ENCODE peak calls at places on chromosomes 5 and 9, in six cellular contexts. W is fibroblast of mammary gland, C is breast epithelium, T is bronchial epithelial cell, Q is MCF 10A, P is Calu3. Z is an unnamed sample.

GRCh38 chr9:92312887-92313623 is 12.1 kb downstream of the NOL8 start:
- DNase-seq in Q (peak), T (peak), C (no peak), W (no peak), P (no peak), Z (no peak)

GRCh38 chr5:83255268-83255667 is 177.9 kb downstream of the XRCC4 start:
- DNase-seq in Q (no peak), C (no peak), W (peak), T (peak), P (no peak), Z (no peak)

GRCh38 chr5:133356386-133357331 is 255.7 kb downstream of the FSTL4 start:
- DNase-seq in W (no peak), T (no peak), Q (no peak), C (no peak), P (no peak), Z (no peak)

GRCh38 chr9:16921855-16922254 is 51.4 kb upstream of the BNC2 start:
- DNase-seq in Q (peak), W (peak), C (no peak), P (no peak), T (peak), Z (no peak)

GRCh38 chr5:43227655-43228054 is 35.6 kb downstream of the NIM1K start:
- DNase-seq in C (no peak), P (no peak), Q (peak), W (peak), T (peak), Z (peak)

GRCh38 chr5:10556331-10556807 is 7.5 kb upstream of the ANKRD33B start:
- DNase-seq in T (peak), Q (peak), C (no peak), W (peak), P (no peak), Z (no peak)

GRCh38 chr5:74947961-74948613 is 81.9 kb upstream of the FAM169A start:
- DNase-seq in W (peak), C (no peak), T (no peak), P (peak), Q (no peak), Z (no peak)

GRCh38 chr5:1743061-1743768 is 56.4 kb downstream of the MRPL36 start:
- DNase-seq in T (no peak), P (no peak), Q (no peak), C (no peak), W (no peak), Z (no peak)

GRCh38 chr5:8686707-8687106 is 817.8 kb downstream of the MTRR start:
- DNase-seq in P (no peak), Q (no peak), W (peak), T (no peak), C (no peak), Z (no peak)

GRCh38 chr5:56111404-56111781 is 116.6 kb upstream of the IL6ST start:
- DNase-seq in W (no peak), T (no peak), Q (no peak), C (no peak), P (no peak), Z (no peak)
- TF ChIP-seq CTCF in W (no peak), T (no peak), Q (no peak), C (no peak), P (no peak), Z (no peak)

GRCh38 chr9:12975496-12975895 is 200.7 kb downstream of the LURAP1L start:
- DNase-seq in W (no peak), P (no peak), C (no peak), T (no peak), Q (no peak), Z (no peak)
- TF ChIP-seq CTCF in W (no peak), P (no peak), C (no peak), T (no peak), Q (no peak), Z (no peak)

GRCh38 chr9:4228606-4229005 is 71.3 kb downstream of the GLIS3 start:
- DNase-seq in C (no peak), T (peak), P (no peak), W (peak), Q (peak), Z (no peak)
- TF ChIP-seq CTCF in C (peak), T (peak), P (no peak), W (peak), Q (peak), Z (peak)

GRCh38 chr5:142639455-142639854 is 46.4 kb downstream of the FGF1 start:
- DNase-seq in W (no peak), Q (no peak), C (no peak), T (no peak), P (no peak), Z (no peak)
- TF ChIP-seq CTCF in W (no peak), Q (no peak), C (no peak), T (no peak), P (no peak), Z (no peak)

DNA sequence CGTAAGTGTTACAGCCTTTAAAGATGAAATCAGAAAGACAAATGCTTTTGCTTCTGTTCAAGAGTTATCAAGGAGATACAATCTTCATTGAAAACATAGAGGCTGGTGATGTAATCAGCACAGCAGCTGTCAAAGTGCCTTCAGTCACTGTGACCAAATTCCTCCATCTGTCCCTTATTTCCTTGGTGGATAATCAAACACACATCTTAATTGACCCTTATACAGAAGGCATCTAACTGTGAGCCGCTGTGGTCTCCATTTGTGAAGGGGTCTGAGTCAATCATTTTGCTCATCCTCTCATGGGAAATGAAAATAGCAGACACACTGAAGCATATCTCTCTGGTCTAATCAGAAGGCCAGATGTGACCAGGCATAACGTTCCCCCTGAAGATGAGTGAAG is 130.1 kb upstream of the TLR4 start:
- DNase-seq in P (no peak), C (no peak), W (no peak), T (no peak), Q (no peak), Z (no peak)
- TF ChIP-seq CTCF in P (no peak), C (no peak), W (no peak), T (no peak), Q (no peak), Z (no peak)

DNA sequence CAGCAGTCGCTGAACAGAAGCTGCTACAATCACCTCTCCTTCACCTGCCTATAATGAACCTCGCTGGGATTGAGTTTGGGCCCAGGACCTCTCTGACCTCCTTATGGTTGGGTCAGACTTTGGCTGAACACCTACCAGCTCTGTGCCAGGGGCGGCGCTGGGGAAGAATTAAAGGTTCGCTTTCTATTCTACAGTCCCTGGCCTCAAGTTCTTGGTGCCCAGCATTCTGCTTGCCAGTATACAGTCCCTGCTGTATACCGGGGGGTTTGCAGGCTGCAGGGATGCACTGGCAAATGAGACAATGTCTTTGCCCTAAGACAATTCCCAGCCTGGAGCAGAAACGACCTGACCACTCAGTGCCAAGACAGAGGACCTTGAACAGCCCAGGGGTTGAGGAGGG is 930 bp upstream of the STRBP start:
- DNase-seq in Q (no peak), W (no peak), T (no peak), P (peak), C (no peak), Z (no peak)
- TF ChIP-seq CTCF in Q (no peak), W (no peak), T (no peak), P (no peak), C (no peak), Z (no peak)